ENCODE peak calls at places on chromosomes 13 and 19, in eight cellular contexts. One of them, this sample, is unnamed.

GRCh38 chr19:13154241-13154778 is 4.1 kb downstream of the IER2 start:
- DNase-seq in H1: peak; percentile 53
- DNase-seq in esophagus squamous epithelium: peak; percentile 60
- DNase-seq in gastrocnemius medialis: peak; percentile 75
- DNase-seq in A549: peak; percentile 65
- DNase-seq in right lobe of liver: peak; percentile 97
- DNase-seq in heart left ventricle: peak; percentile 93
- DNase-seq in body of pancreas: peak; percentile 86
- DNase-seq in this sample: peak; percentile 85

GRCh38 chr13:86731987-86732386 is 932.8 kb upstream of the SLITRK6 start:
- DNase-seq in right lobe of liver: no peak
- DNase-seq in H1: no peak
- DNase-seq in body of pancreas: no peak
- DNase-seq in A549: no peak
- DNase-seq in heart left ventricle: no peak
- DNase-seq in esophagus squamous epithelium: no peak
- DNase-seq in gastrocnemius medialis: no peak
- DNase-seq in this sample: no peak

GRCh38 chr13:40776681-40777165 is 5.7 kb upstream of the MRPS31 start:
- DNase-seq in esophagus squamous epithelium: peak; percentile 11
- DNase-seq in heart left ventricle: no peak
- DNase-seq in right lobe of liver: no peak
- DNase-seq in H1: no peak
- DNase-seq in gastrocnemius medialis: no peak
- DNase-seq in A549: no peak
- DNase-seq in body of pancreas: no peak
- DNase-seq in this sample: no peak

GRCh38 chr13:67139551-67139950 is 90.6 kb downstream of the PCDH9 start:
- DNase-seq in esophagus squamous epithelium: no peak
- DNase-seq in heart left ventricle: no peak
- DNase-seq in A549: no peak
- DNase-seq in body of pancreas: no peak
- DNase-seq in H1: no peak
- DNase-seq in gastrocnemius medialis: no peak
- DNase-seq in right lobe of liver: no peak
- DNase-seq in this sample: no peak

GRCh38 chr19:10295305-10295846 is 5.6 kb downstream of the ICAM5 start:
- DNase-seq in body of pancreas: peak; percentile 40
- DNase-seq in right lobe of liver: no peak
- DNase-seq in heart left ventricle: peak; percentile 68
- DNase-seq in gastrocnemius medialis: no peak
- DNase-seq in H1: peak; percentile 74
- DNase-seq in esophagus squamous epithelium: no peak
- DNase-seq in A549: peak; percentile 61
- DNase-seq in this sample: no peak

GRCh38 chr19:41887711-41888382 is 4.9 kb downstream of the ARHGEF1 start:
- DNase-seq in gastrocnemius medialis: no peak
- DNase-seq in A549: no peak
- DNase-seq in H1: peak; percentile 74
- DNase-seq in body of pancreas: peak; percentile 68
- DNase-seq in heart left ventricle: no peak
- DNase-seq in esophagus squamous epithelium: no peak
- DNase-seq in right lobe of liver: no peak
- DNase-seq in this sample: no peak

GRCh38 chr13:113403255-113404104 is 39.5 kb upstream of the GRTP1 start:
- DNase-seq in heart left ventricle: peak; percentile 62
- DNase-seq in H1: no peak
- DNase-seq in A549: no peak
- DNase-seq in gastrocnemius medialis: no peak
- DNase-seq in right lobe of liver: peak; percentile 39
- DNase-seq in esophagus squamous epithelium: no peak
- DNase-seq in body of pancreas: no peak
- DNase-seq in this sample: no peak

GRCh38 chr19:49581007-49581508 is at the start of gene PRRG2:
- DNase-seq in H1: peak; percentile 72
- DNase-seq in body of pancreas: peak; percentile 85
- DNase-seq in heart left ventricle: no peak
- DNase-seq in gastrocnemius medialis: no peak
- DNase-seq in A549: no peak
- DNase-seq in right lobe of liver: peak; percentile 67
- DNase-seq in esophagus squamous epithelium: no peak
- DNase-seq in this sample: no peak

GRCh38 chr13:108363651-108364050 is 94.1 kb downstream of the TNFSF13B start:
- DNase-seq in heart left ventricle: no peak
- DNase-seq in right lobe of liver: no peak
- DNase-seq in body of pancreas: no peak
- DNase-seq in gastrocnemius medialis: no peak
- DNase-seq in esophagus squamous epithelium: no peak
- DNase-seq in A549: no peak
- DNase-seq in H1: no peak
- DNase-seq in this sample: no peak

GRCh38 chr19:43525836-43526771 is 897 bp downstream of the ETHE1 start:
- DNase-seq in H1: peak; percentile 55
- DNase-seq in body of pancreas: peak; percentile 43
- DNase-seq in A549: no peak
- DNase-seq in esophagus squamous epithelium: no peak
- DNase-seq in heart left ventricle: no peak
- DNase-seq in right lobe of liver: peak; percentile 53
- DNase-seq in gastrocnemius medialis: peak; percentile 9
- DNase-seq in this sample: no peak

GRCh38 chr13:113930711-113931637 is 42.9 kb downstream of the C13orf46 start:
- DNase-seq in A549: no peak
- DNase-seq in H1: no peak
- DNase-seq in right lobe of liver: peak; percentile 31
- DNase-seq in body of pancreas: no peak
- DNase-seq in gastrocnemius medialis: peak; percentile 1
- DNase-seq in esophagus squamous epithelium: no peak
- DNase-seq in heart left ventricle: peak; percentile 51
- DNase-seq in this sample: no peak

GRCh38 chr13:77062097-77062496 is 35.1 kb upstream of the FBXL3 start:
- DNase-seq in esophagus squamous epithelium: no peak
- DNase-seq in right lobe of liver: no peak
- DNase-seq in body of pancreas: no peak
- DNase-seq in heart left ventricle: no peak
- DNase-seq in A549: no peak
- DNase-seq in gastrocnemius medialis: no peak
- DNase-seq in H1: no peak
- DNase-seq in this sample: no peak

GRCh38 chr19:17872251-17873001 is 681 bp downstream of the SLC5A5 start:
- DNase-seq in H1: peak; percentile 52
- DNase-seq in A549: no peak
- DNase-seq in body of pancreas: no peak
- DNase-seq in gastrocnemius medialis: no peak
- DNase-seq in heart left ventricle: no peak
- DNase-seq in esophagus squamous epithelium: no peak
- DNase-seq in right lobe of liver: no peak
- DNase-seq in this sample: no peak

GRCh38 chr19:13102666-13103584 is at the start of gene LYL1:
- DNase-seq in H1: peak; percentile 77
- DNase-seq in esophagus squamous epithelium: no peak
- DNase-seq in body of pancreas: peak; percentile 55
- DNase-seq in right lobe of liver: peak; percentile 84
- DNase-seq in A549: peak; percentile 18
- DNase-seq in heart left ventricle: peak; percentile 95
- DNase-seq in gastrocnemius medialis: peak; percentile 40
- DNase-seq in this sample: peak; percentile 43

GRCh38 chr13:49711218-49711863 is 20.1 kb upstream of the EBPL start:
- DNase-seq in A549: peak; percentile 38
- DNase-seq in body of pancreas: no peak
- DNase-seq in right lobe of liver: no peak
- DNase-seq in esophagus squamous epithelium: no peak
- DNase-seq in gastrocnemius medialis: no peak
- DNase-seq in heart left ventricle: no peak
- DNase-seq in H1: no peak
- DNase-seq in this sample: no peak

GRCh38 chr13:41621716-41622508 is 164.6 kb downstream of the RGCC start:
- DNase-seq in esophagus squamous epithelium: no peak
- DNase-seq in A549: no peak
- DNase-seq in gastrocnemius medialis: no peak
- DNase-seq in right lobe of liver: peak; percentile 59
- DNase-seq in heart left ventricle: no peak
- DNase-seq in body of pancreas: no peak
- DNase-seq in H1: no peak
- DNase-seq in this sample: no peak

GRCh38 chr13:32811297-32811800 is 204.9 kb upstream of the KL start:
- DNase-seq in A549: no peak
- DNase-seq in H1: no peak
- DNase-seq in esophagus squamous epithelium: no peak
- DNase-seq in body of pancreas: no peak
- DNase-seq in right lobe of liver: no peak
- DNase-seq in heart left ventricle: no peak
- DNase-seq in gastrocnemius medialis: no peak
- DNase-seq in this sample: no peak

GRCh38 chr13:107211073-107211472 is 643.1 kb upstream of the ARGLU1 start:
- DNase-seq in body of pancreas: peak; percentile 83
- DNase-seq in A549: peak; percentile 61
- DNase-seq in gastrocnemius medialis: no peak
- DNase-seq in right lobe of liver: peak; percentile 72
- DNase-seq in H1: peak; percentile 84
- DNase-seq in esophagus squamous epithelium: no peak
- DNase-seq in heart left ventricle: no peak
- DNase-seq in this sample: peak; percentile 73
- TF ChIP-seq CTCF in body of pancreas: peak; percentile 91
- TF ChIP-seq CTCF in A549: peak; percentile 58
- TF ChIP-seq CTCF in gastrocnemius medialis: peak; percentile 71
- TF ChIP-seq CTCF in right lobe of liver: peak; percentile 88
- TF ChIP-seq CTCF in H1: peak; percentile 96
- TF ChIP-seq CTCF in esophagus squamous epithelium: peak; percentile 79
- TF ChIP-seq CTCF in heart left ventricle: peak; percentile 88
- TF ChIP-seq CTCF in this sample: peak; percentile 67

DNA sequence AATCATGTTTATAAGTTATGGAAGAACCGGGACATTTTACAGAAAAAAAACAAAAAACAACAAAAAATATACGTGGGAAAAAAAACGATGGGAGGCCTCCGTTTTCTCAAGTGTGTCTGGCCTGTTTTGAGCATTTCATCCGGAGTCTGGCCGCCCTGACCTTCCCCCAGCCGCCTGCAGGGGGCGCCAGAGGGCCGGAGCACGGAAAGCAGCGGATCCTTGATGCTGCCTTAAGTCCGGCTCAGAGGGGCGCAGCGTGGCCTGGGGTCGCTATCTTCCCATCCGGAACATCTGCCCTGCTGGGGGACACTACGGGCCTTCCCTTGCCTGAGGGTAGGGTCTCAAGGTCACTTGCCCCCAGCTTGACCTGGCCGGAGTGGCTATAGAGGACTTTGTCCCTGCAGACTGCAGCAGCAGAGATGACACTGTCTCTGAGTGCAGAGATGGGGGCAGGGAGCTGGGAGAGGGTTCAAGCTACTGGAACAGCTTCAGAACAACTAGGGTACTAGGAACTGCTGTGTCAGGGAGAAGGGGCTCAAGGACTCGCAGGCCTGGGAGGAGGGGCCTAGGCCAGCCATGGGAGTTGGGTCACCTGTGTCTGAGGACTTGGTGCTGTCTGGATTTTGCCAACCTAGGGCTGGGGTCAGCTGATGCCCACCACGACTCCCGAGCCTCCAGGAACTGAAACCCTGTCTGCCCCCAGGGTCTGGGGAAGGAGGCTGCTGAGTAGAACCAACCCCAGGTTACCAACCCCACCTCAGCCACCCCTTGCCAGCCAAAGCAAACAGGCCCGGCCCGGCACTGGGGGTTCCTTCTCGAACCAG is 1.8 kb upstream of the APOE start:
- DNase-seq in right lobe of liver: peak; percentile 93
- DNase-seq in body of pancreas: peak; percentile 79
- DNase-seq in H1: peak; percentile 98
- DNase-seq in heart left ventricle: peak; percentile 87
- DNase-seq in esophagus squamous epithelium: no peak
- DNase-seq in A549: peak; percentile 84
- DNase-seq in gastrocnemius medialis: peak; percentile 25
- DNase-seq in this sample: peak; percentile 70
- TF ChIP-seq POLR2A in right lobe of liver: no peak
- TF ChIP-seq POLR2A in body of pancreas: no peak
- TF ChIP-seq POLR2A in H1: peak; percentile 79
- TF ChIP-seq POLR2A in heart left ventricle: no peak
- TF ChIP-seq POLR2A in esophagus squamous epithelium: no peak
- TF ChIP-seq POLR2A in A549: no peak
- TF ChIP-seq POLR2A in gastrocnemius medialis: no peak
- TF ChIP-seq POLR2A in this sample: no peak

DNA sequence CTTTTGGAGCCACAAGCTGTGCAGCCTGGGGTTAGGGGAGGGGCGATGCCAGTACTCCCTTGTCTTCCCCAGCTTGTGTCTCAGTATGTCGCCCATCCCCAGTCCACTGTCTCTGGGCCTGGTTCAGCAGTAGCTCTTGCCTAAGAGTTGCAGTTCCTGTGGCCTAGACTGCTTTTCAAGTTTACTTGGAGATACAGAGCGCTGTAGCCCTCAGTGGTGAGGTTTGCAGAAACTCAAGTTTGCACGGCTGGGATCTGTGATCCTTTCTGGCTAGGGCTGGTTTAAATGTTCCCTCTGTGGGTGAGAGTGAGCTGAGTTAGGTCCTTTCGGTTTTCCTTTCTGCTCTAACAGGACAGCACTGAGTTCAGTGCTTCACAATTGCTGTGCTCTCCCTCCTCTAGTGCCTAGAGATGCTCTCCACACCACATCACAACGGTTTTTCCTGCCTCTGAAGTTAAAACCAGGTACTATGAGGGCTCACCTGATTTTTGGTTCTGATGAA is 360.6 kb upstream of the TMTC4 start:
- DNase-seq in right lobe of liver: no peak
- DNase-seq in body of pancreas: no peak
- DNase-seq in H1: no peak
- DNase-seq in A549: no peak
- DNase-seq in gastrocnemius medialis: no peak
- DNase-seq in esophagus squamous epithelium: no peak
- DNase-seq in heart left ventricle: no peak
- DNase-seq in this sample: no peak
- TF ChIP-seq CTCF in right lobe of liver: no peak
- TF ChIP-seq CTCF in body of pancreas: no peak
- TF ChIP-seq CTCF in H1: no peak
- TF ChIP-seq CTCF in A549: no peak
- TF ChIP-seq CTCF in gastrocnemius medialis: no peak
- TF ChIP-seq CTCF in esophagus squamous epithelium: no peak
- TF ChIP-seq CTCF in heart left ventricle: no peak
- TF ChIP-seq CTCF in this sample: no peak

DNA sequence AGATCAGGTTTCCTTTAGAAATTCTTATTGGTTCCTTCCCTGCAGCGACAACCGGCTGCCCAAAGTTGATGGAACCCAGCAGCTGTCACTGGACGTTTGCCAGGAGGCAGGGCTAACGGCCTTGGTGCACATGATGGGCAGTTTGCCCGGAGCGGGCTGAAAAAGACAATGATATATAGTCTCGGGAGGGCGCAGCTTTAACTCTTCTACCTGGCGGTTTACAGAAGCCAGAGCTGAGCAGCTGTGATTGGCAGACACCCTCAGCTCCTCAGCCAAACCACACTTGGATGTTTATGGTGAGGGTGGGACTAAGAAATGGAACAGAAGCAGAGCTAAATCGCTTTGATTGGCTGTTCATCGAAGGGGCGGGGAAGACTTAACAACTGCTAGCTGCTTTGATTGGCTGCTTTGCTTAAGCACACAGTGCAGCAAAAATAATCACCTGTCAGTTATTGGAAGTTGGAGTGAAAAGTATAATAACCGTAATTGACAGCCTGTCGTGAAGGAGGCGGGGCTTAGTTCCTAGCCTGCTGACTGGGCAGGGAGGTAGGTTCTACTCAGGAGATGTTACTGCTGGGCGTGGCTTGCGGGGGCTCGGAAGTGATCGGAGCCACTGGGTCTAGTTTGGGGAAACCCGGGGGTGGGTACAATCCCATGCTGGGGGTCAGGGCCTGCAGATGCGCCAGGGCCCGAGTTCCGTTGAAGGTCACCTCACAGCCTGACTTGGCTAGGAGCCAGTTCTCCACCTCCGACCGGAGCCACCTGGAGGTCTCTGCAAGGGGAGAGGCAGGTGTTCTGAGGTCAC is 7.5 kb downstream of the EMP3 start:
- DNase-seq in H1: peak; percentile 83
- DNase-seq in right lobe of liver: peak; percentile 89
- DNase-seq in A549: peak; percentile 99
- DNase-seq in heart left ventricle: peak; percentile 91
- DNase-seq in body of pancreas: peak; percentile 95
- DNase-seq in gastrocnemius medialis: peak; percentile 85
- DNase-seq in esophagus squamous epithelium: peak; percentile 80
- DNase-seq in this sample: peak; percentile 89
- TF ChIP-seq POLR2A in H1: no peak
- TF ChIP-seq POLR2A in right lobe of liver: no peak
- TF ChIP-seq POLR2A in A549: no peak
- TF ChIP-seq POLR2A in heart left ventricle: peak; percentile 24
- TF ChIP-seq POLR2A in body of pancreas: peak; percentile 59
- TF ChIP-seq POLR2A in gastrocnemius medialis: peak; percentile 11
- TF ChIP-seq POLR2A in esophagus squamous epithelium: no peak
- TF ChIP-seq POLR2A in this sample: no peak

This sample was measured in tibial nerve.